ENCODE peak calls at places on chromosomes 12 and 14, in nine cellular contexts. One of them, this sample, is unnamed.

GRCh38 chr14:31877333-31877798 is 199.7 kb upstream of the ARHGAP5 start:
- DNase-seq in spleen: no peak
- DNase-seq in T follicular helper cell: no peak
- DNase-seq in activated CD4-positive, CD25-positive, alpha-beta regulatory T cell: no peak
- DNase-seq in WTC11: no peak
- DNase-seq in COR-L47: no peak
- DNase-seq in NCI-H1417: no peak
- DNase-seq in psoas muscle: no peak
- DNase-seq in CD4-positive, alpha-beta T cell: no peak
- DNase-seq in this sample: peak; percentile 38

GRCh38 chr12:93857279-93857894 is 180.2 kb downstream of the CRADD start:
- DNase-seq in NCI-H1417: peak; percentile 93
- DNase-seq in T follicular helper cell: no peak
- DNase-seq in spleen: no peak
- DNase-seq in psoas muscle: no peak
- DNase-seq in WTC11: no peak
- DNase-seq in COR-L47: no peak
- DNase-seq in activated CD4-positive, CD25-positive, alpha-beta regulatory T cell: no peak
- DNase-seq in CD4-positive, alpha-beta T cell: no peak
- DNase-seq in this sample: peak; percentile 86

GRCh38 chr12:129681151-129681550 is 222.7 kb downstream of the TMEM132D start:
- DNase-seq in CD4-positive, alpha-beta T cell: no peak
- DNase-seq in spleen: no peak
- DNase-seq in activated CD4-positive, CD25-positive, alpha-beta regulatory T cell: no peak
- DNase-seq in psoas muscle: no peak
- DNase-seq in T follicular helper cell: no peak
- DNase-seq in NCI-H1417: no peak
- DNase-seq in WTC11: no peak
- DNase-seq in COR-L47: no peak
- DNase-seq in this sample: no peak

GRCh38 chr12:95218164-95218851 is 701 bp downstream of the VEZT start:
- DNase-seq in activated CD4-positive, CD25-positive, alpha-beta regulatory T cell: no peak
- DNase-seq in T follicular helper cell: peak; percentile 19
- DNase-seq in COR-L47: peak; percentile 69
- DNase-seq in psoas muscle: no peak
- DNase-seq in WTC11: no peak
- DNase-seq in NCI-H1417: peak; percentile 95
- DNase-seq in spleen: no peak
- DNase-seq in CD4-positive, alpha-beta T cell: peak; percentile 7
- DNase-seq in this sample: peak; percentile 58

GRCh38 chr12:105272152-105272551 is 36.2 kb upstream of the APPL2 start:
- DNase-seq in CD4-positive, alpha-beta T cell: no peak
- DNase-seq in T follicular helper cell: no peak
- DNase-seq in psoas muscle: no peak
- DNase-seq in WTC11: no peak
- DNase-seq in activated CD4-positive, CD25-positive, alpha-beta regulatory T cell: no peak
- DNase-seq in COR-L47: no peak
- DNase-seq in NCI-H1417: no peak
- DNase-seq in spleen: no peak
- DNase-seq in this sample: no peak

GRCh38 chr14:105748204-105748578 is 221.8 kb downstream of the TMEM121 start:
- DNase-seq in activated CD4-positive, CD25-positive, alpha-beta regulatory T cell: no peak
- DNase-seq in CD4-positive, alpha-beta T cell: no peak
- DNase-seq in psoas muscle: peak; percentile 53
- DNase-seq in WTC11: no peak
- DNase-seq in COR-L47: no peak
- DNase-seq in spleen: peak; percentile 67
- DNase-seq in NCI-H1417: peak; percentile 52
- DNase-seq in T follicular helper cell: no peak
- DNase-seq in this sample: no peak

GRCh38 chr14:93976477-93977057 is at the start of gene ASB2:
- DNase-seq in T follicular helper cell: no peak
- DNase-seq in spleen: no peak
- DNase-seq in WTC11: no peak
- DNase-seq in CD4-positive, alpha-beta T cell: no peak
- DNase-seq in activated CD4-positive, CD25-positive, alpha-beta regulatory T cell: no peak
- DNase-seq in NCI-H1417: no peak
- DNase-seq in COR-L47: no peak
- DNase-seq in psoas muscle: peak; percentile 76
- DNase-seq in this sample: peak; percentile 57

GRCh38 chr12:61993734-61994345 is 266.4 kb upstream of the USP15 start:
- DNase-seq in WTC11: no peak
- DNase-seq in NCI-H1417: peak; percentile 83
- DNase-seq in COR-L47: peak; percentile 30
- DNase-seq in spleen: no peak
- DNase-seq in psoas muscle: no peak
- DNase-seq in T follicular helper cell: no peak
- DNase-seq in CD4-positive, alpha-beta T cell: no peak
- DNase-seq in activated CD4-positive, CD25-positive, alpha-beta regulatory T cell: no peak
- DNase-seq in this sample: no peak

GRCh38 chr12:95151821-95152220 is 65.4 kb downstream of the FGD6 start:
- DNase-seq in T follicular helper cell: no peak
- DNase-seq in COR-L47: no peak
- DNase-seq in WTC11: no peak
- DNase-seq in activated CD4-positive, CD25-positive, alpha-beta regulatory T cell: no peak
- DNase-seq in CD4-positive, alpha-beta T cell: no peak
- DNase-seq in psoas muscle: no peak
- DNase-seq in NCI-H1417: peak; percentile 85
- DNase-seq in spleen: no peak
- DNase-seq in this sample: no peak

GRCh38 chr12:28652239-28652638 is 462.0 kb downstream of the CCDC91 start:
- DNase-seq in CD4-positive, alpha-beta T cell: no peak
- DNase-seq in T follicular helper cell: no peak
- DNase-seq in NCI-H1417: no peak
- DNase-seq in activated CD4-positive, CD25-positive, alpha-beta regulatory T cell: no peak
- DNase-seq in psoas muscle: no peak
- DNase-seq in WTC11: no peak
- DNase-seq in COR-L47: no peak
- DNase-seq in spleen: no peak
- DNase-seq in this sample: no peak

GRCh38 chr12:105409881-105410471 is 79.5 kb downstream of the C12orf75 start:
- DNase-seq in T follicular helper cell: no peak
- DNase-seq in NCI-H1417: peak; percentile 99
- DNase-seq in WTC11: no peak
- DNase-seq in COR-L47: peak; percentile 91
- DNase-seq in CD4-positive, alpha-beta T cell: no peak
- DNase-seq in psoas muscle: peak; percentile 69
- DNase-seq in activated CD4-positive, CD25-positive, alpha-beta regulatory T cell: no peak
- DNase-seq in spleen: no peak
- DNase-seq in this sample: no peak

GRCh38 chr14:65237956-65238355 is 135.6 kb upstream of the MAX start:
- DNase-seq in COR-L47: no peak
- DNase-seq in NCI-H1417: no peak
- DNase-seq in WTC11: no peak
- DNase-seq in activated CD4-positive, CD25-positive, alpha-beta regulatory T cell: no peak
- DNase-seq in spleen: no peak
- DNase-seq in T follicular helper cell: no peak
- DNase-seq in psoas muscle: no peak
- DNase-seq in CD4-positive, alpha-beta T cell: no peak
- DNase-seq in this sample: no peak

GRCh38 chr12:112488257-112488926 is 69.6 kb downstream of the PTPN11 start:
- DNase-seq in activated CD4-positive, CD25-positive, alpha-beta regulatory T cell: no peak
- DNase-seq in T follicular helper cell: no peak
- DNase-seq in WTC11: no peak
- DNase-seq in COR-L47: no peak
- DNase-seq in CD4-positive, alpha-beta T cell: no peak
- DNase-seq in NCI-H1417: no peak
- DNase-seq in psoas muscle: no peak
- DNase-seq in spleen: no peak
- DNase-seq in this sample: no peak

GRCh38 chr14:77882098-77882497 is 82.2 kb downstream of the ADCK1 start:
- DNase-seq in activated CD4-positive, CD25-positive, alpha-beta regulatory T cell: no peak
- DNase-seq in T follicular helper cell: no peak
- DNase-seq in CD4-positive, alpha-beta T cell: no peak
- DNase-seq in WTC11: no peak
- DNase-seq in psoas muscle: peak; percentile 54
- DNase-seq in spleen: peak; percentile 51
- DNase-seq in COR-L47: peak; percentile 93
- DNase-seq in NCI-H1417: peak; percentile 98
- DNase-seq in this sample: no peak

GRCh38 chr12:25388216-25388615 is 137.5 kb upstream of the KRAS start:
- DNase-seq in T follicular helper cell: no peak
- DNase-seq in spleen: no peak
- DNase-seq in psoas muscle: no peak
- DNase-seq in NCI-H1417: no peak
- DNase-seq in COR-L47: no peak
- DNase-seq in activated CD4-positive, CD25-positive, alpha-beta regulatory T cell: no peak
- DNase-seq in CD4-positive, alpha-beta T cell: no peak
- DNase-seq in WTC11: no peak
- DNase-seq in this sample: no peak

GRCh38 chr12:1374296-1374695 is 220.1 kb downstream of the FBXL14 start:
- DNase-seq in activated CD4-positive, CD25-positive, alpha-beta regulatory T cell: no peak
- DNase-seq in WTC11: no peak
- DNase-seq in NCI-H1417: no peak
- DNase-seq in COR-L47: no peak
- DNase-seq in spleen: no peak
- DNase-seq in T follicular helper cell: no peak
- DNase-seq in CD4-positive, alpha-beta T cell: no peak
- DNase-seq in psoas muscle: no peak
- DNase-seq in this sample: no peak

GRCh38 chr14:101774006-101774755 is 12.7 kb downstream of the PPP2R5C start:
- DNase-seq in WTC11: no peak
- DNase-seq in psoas muscle: no peak
- DNase-seq in T follicular helper cell: no peak
- DNase-seq in NCI-H1417: peak; percentile 9
- DNase-seq in activated CD4-positive, CD25-positive, alpha-beta regulatory T cell: no peak
- DNase-seq in COR-L47: no peak
- DNase-seq in CD4-positive, alpha-beta T cell: no peak
- DNase-seq in spleen: no peak
- DNase-seq in this sample: no peak

GRCh38 chr14:87896393-87897380 is 96.3 kb downstream of the GALC start:
- DNase-seq in CD4-positive, alpha-beta T cell: no peak
- DNase-seq in NCI-H1417: peak; percentile 89
- DNase-seq in T follicular helper cell: no peak
- DNase-seq in WTC11: no peak
- DNase-seq in activated CD4-positive, CD25-positive, alpha-beta regulatory T cell: no peak
- DNase-seq in spleen: no peak
- DNase-seq in COR-L47: peak; percentile 39
- DNase-seq in psoas muscle: no peak
- DNase-seq in this sample: peak; percentile 35

GRCh38 chr14:65696801-65697200 is 284.3 kb downstream of the FUT8 start:
- DNase-seq in psoas muscle: no peak
- DNase-seq in CD4-positive, alpha-beta T cell: no peak
- DNase-seq in spleen: no peak
- DNase-seq in activated CD4-positive, CD25-positive, alpha-beta regulatory T cell: no peak
- DNase-seq in WTC11: no peak
- DNase-seq in T follicular helper cell: no peak
- DNase-seq in COR-L47: no peak
- DNase-seq in NCI-H1417: no peak
- DNase-seq in this sample: peak; percentile 31

GRCh38 chr12:67534671-67535070 is 113.9 kb upstream of the DYRK2 start:
- DNase-seq in psoas muscle: no peak
- DNase-seq in WTC11: no peak
- DNase-seq in CD4-positive, alpha-beta T cell: no peak
- DNase-seq in activated CD4-positive, CD25-positive, alpha-beta regulatory T cell: no peak
- DNase-seq in NCI-H1417: no peak
- DNase-seq in COR-L47: no peak
- DNase-seq in T follicular helper cell: no peak
- DNase-seq in spleen: no peak
- DNase-seq in this sample: peak; percentile 77

This sample was measured in HCEC 1CT.